ENCODE peak calls at places on chromosome 6, in eight cellular contexts. V is T-helper 9 cell, Z is NCI-H1105, A is T follicular helper cell, W is neural crest cell, Y is hypothalamus, H is sciatic nerve, S is left cardiac atrium. N is an unnamed sample.

GRCh38 chr6:32700391-32701040 is 34.1 kb upstream of the HLA-DQB1 start:
- DNase-seq in Z (peak), W (peak), A (no peak), S (peak), Y (no peak), V (no peak), H (no peak), N (peak)

GRCh38 chr6:139316622-139317317 is 25.0 kb upstream of the TXLNB start:
- DNase-seq in Y (no peak), H (no peak), W (no peak), S (no peak), Z (no peak), V (no peak), A (no peak), N (peak)

GRCh38 chr6:128731249-128732165 is 151.4 kb upstream of the LAMA2 start:
- DNase-seq in Z (peak), V (no peak), Y (no peak), W (peak), H (no peak), S (no peak), A (no peak), N (peak)

GRCh38 chr6:168049681-168050224 is 29.3 kb downstream of the FRMD1 start:
- DNase-seq in Y (no peak), H (no peak), Z (no peak), V (no peak), W (no peak), A (no peak), S (no peak), N (no peak)

GRCh38 chr6:53020005-53020744 is 25.1 kb upstream of the GSTA4 start:
- DNase-seq in Y (no peak), Z (no peak), V (no peak), A (no peak), H (no peak), S (no peak), W (no peak), N (peak)

GRCh38 chr6:90123796-90124195 is 172.8 kb downstream of the BACH2 start:
- DNase-seq in Z (no peak), Y (no peak), H (no peak), S (no peak), A (no peak), V (no peak), W (no peak), N (no peak)

GRCh38 chr6:166257911-166258318 is 50.3 kb downstream of the PRR18 start:
- DNase-seq in Y (no peak), S (no peak), W (no peak), A (no peak), H (no peak), V (no peak), Z (no peak), N (no peak)

GRCh38 chr6:18148304-18149025 is 6.4 kb downstream of the TPMT start:
- DNase-seq in S (no peak), H (no peak), A (no peak), Z (no peak), Y (no peak), W (no peak), V (no peak), N (no peak)

GRCh38 chr6:163919652-163920051 is 505.1 kb downstream of the QKI start:
- DNase-seq in Z (no peak), S (no peak), W (no peak), A (no peak), H (no peak), Y (no peak), V (no peak), N (no peak)

GRCh38 chr6:149497365-149497764 is 12.6 kb upstream of the ZC3H12D start:
- DNase-seq in A (no peak), Y (no peak), H (no peak), V (no peak), S (no peak), W (no peak), Z (no peak), N (no peak)

GRCh38 chr6:17394192-17394611 is 807 bp downstream of the CAP2 start:
- DNase-seq in W (peak), A (no peak), H (no peak), Y (peak), V (no peak), Z (peak), S (peak), N (no peak)

GRCh38 chr6:131101911-131102680 is 33.2 kb upstream of the AKAP7 start:
- DNase-seq in S (no peak), A (no peak), Z (no peak), V (no peak), Y (no peak), H (no peak), W (no peak), N (no peak)

GRCh38 chr6:45454008-45454911 is 76.5 kb upstream of the SUPT3H start:
- DNase-seq in A (no peak), Y (no peak), S (no peak), V (no peak), Z (no peak), H (no peak), W (no peak), N (no peak)

GRCh38 chr6:110528051-110528929 is 51.9 kb upstream of the SLC22A16 start:
- DNase-seq in Z (peak), H (peak), W (peak), A (peak), Y (no peak), V (peak), S (no peak), N (peak)

GRCh38 chr6:104623052-104623690 is 236.5 kb downstream of the HACE1 start:
- DNase-seq in H (no peak), Y (no peak), Z (no peak), S (no peak), A (no peak), W (no peak), V (no peak), N (peak)

GRCh38 chr6:70667256-70667710 is 400 bp upstream of the SMAP1 start:
- DNase-seq in H (no peak), V (no peak), W (no peak), Z (no peak), S (no peak), Y (no peak), A (no peak), N (no peak)